ENCODE peak calls at places on chromosomes 1 and 21, in seven cellular contexts. N is heart right ventricle, C is lower leg skin, V is epithelial cell of proximal tubule, Z is psoas muscle, P is PC-9, S is thyroid gland. T is an unnamed sample.
A peak's percentile ranks its signal among the peaks of the same experiment; 100 is the strongest.

GRCh38 chr1:6888268-6888667 is 103.0 kb downstream of the CAMTA1 start:
- DNase-seq in S (no peak), C (no peak), N (no peak), Z (no peak), P (no peak), V (no peak), T (no peak)

GRCh38 chr1:154320882-154321608 is at the start of gene AQP10:
- DNase-seq in C (no peak), N (no peak), Z (no peak), S (no peak), V (no peak), P (no peak), T (no peak)

GRCh38 chr1:10675813-10676212 is 120.6 kb downstream of the CASZ1 start:
- DNase-seq in S (no peak), P (no peak), V (no peak), Z (no peak), C (no peak), N (no peak), T (no peak)

GRCh38 chr1:95068956-95069710 is 3.6 kb downstream of the ALG14 start:
- DNase-seq in C (no peak), P (no peak), V (peak; percentile 51), S (no peak), N (no peak), Z (no peak), T (no peak)

GRCh38 chr1:83999316-83999819 is 436 bp upstream of the TTLL7 start:
- DNase-seq in C (peak; percentile 89), Z (peak; percentile 77), S (peak; percentile 66), N (no peak), P (peak; percentile 70), V (no peak), T (no peak)

GRCh38 chr1:85144351-85144750 is 56.5 kb downstream of the SYDE2 start:
- DNase-seq in N (no peak), S (no peak), V (no peak), P (no peak), Z (no peak), C (no peak), T (no peak)

GRCh38 chr1:220818421-220819173 is 31.9 kb downstream of the MTARC1 start:
- DNase-seq in V (no peak), Z (peak; percentile 40), P (no peak), S (no peak), N (no peak), C (no peak), T (no peak)

GRCh38 chr1:186143521-186143920 is 231.5 kb downstream of the TPR start:
- DNase-seq in C (no peak), S (no peak), P (no peak), N (no peak), V (no peak), Z (no peak), T (no peak)

GRCh38 chr21:43866659-43867331 is 1.8 kb downstream of the AGPAT3 start:
- DNase-seq in P (no peak), Z (no peak), C (no peak), V (no peak), N (no peak), S (no peak), T (no peak)

GRCh38 chr1:43143441-43143888 is 28.6 kb downstream of the EBNA1BP2 start:
- DNase-seq in S (no peak), C (no peak), Z (no peak), N (no peak), V (no peak), P (no peak), T (no peak)

GRCh38 chr1:19640363-19641316 is 3.5 kb upstream of the NBL1 start:
- DNase-seq in S (peak; percentile 53), Z (no peak), P (no peak), N (no peak), V (no peak), C (peak; percentile 83), T (no peak)

GRCh38 chr1:176051902-176052518 is 155.1 kb downstream of the COP1 start:
- DNase-seq in S (no peak), N (no peak), V (no peak), P (no peak), Z (no peak), C (no peak), T (no peak)

GRCh38 chr1:42334240-42335049 is 590 bp downstream of the FOXJ3 start:
- DNase-seq in P (peak; percentile 73), N (peak; percentile 62), V (no peak), Z (peak; percentile 55), C (peak; percentile 91), S (peak; percentile 38), T (peak; percentile 48)

GRCh38 chr21:37153935-37154350 is 80.9 kb downstream of the TTC3 start:
- DNase-seq in C (no peak), N (peak; percentile 13), S (no peak), P (no peak), V (no peak), Z (peak; percentile 20), T (no peak)

GRCh38 chr1:51088474-51088873 is 13.6 kb upstream of the C1orf185 start:
- DNase-seq in V (no peak), S (no peak), Z (no peak), N (no peak), P (peak; percentile 36), C (no peak), T (no peak)

GRCh38 chr1:160658956-160659255 is 12.1 kb upstream of the SLAMF1 start:
- DNase-seq in P (no peak), C (no peak), Z (no peak), S (no peak), V (no peak), N (no peak), T (no peak)

GRCh38 chr1:61442456-61443013 is 282.4 kb downstream of the TM2D1 start:
- DNase-seq in S (no peak), C (no peak), P (no peak), Z (no peak), V (no peak), N (peak; percentile 61), T (no peak)

GRCh38 chr1:248821101-248821500 is 4.6 kb downstream of the SH3BP5L start:
- DNase-seq in S (no peak), N (no peak), C (peak; percentile 54), P (no peak), V (no peak), Z (no peak), T (no peak)

GRCh38 chr1:41144285-41144684 is 97.8 kb downstream of the SCMH1 start:
- DNase-seq in N (no peak), S (no peak), Z (no peak), P (no peak), V (no peak), C (no peak), T (no peak)

GRCh38 chr1:107795471-107795870 is 169.5 kb downstream of the VAV3 start:
- DNase-seq in P (peak; percentile 16), V (no peak), N (no peak), C (no peak), S (no peak), Z (no peak), T (no peak)

GRCh38 chr1:221945669-221946068 is 203.8 kb upstream of the DUSP10 start:
- DNase-seq in V (no peak), P (no peak), N (no peak), C (no peak), S (no peak), Z (no peak), T (no peak)
- TF ChIP-seq CTCF in V (no peak), P (no peak), N (no peak), C (no peak), S (no peak), Z (no peak), T (no peak)

GRCh38 chr1:197776348-197777082 is 1.2 kb upstream of the DENND1B start:
- DNase-seq in V (peak; percentile 79), S (no peak), P (peak; percentile 93), Z (no peak), N (no peak), C (no peak), T (no peak)
- TF ChIP-seq CTCF in V (no peak), S (no peak), P (no peak), Z (no peak), N (no peak), C (no peak), T (no peak)

DNA sequence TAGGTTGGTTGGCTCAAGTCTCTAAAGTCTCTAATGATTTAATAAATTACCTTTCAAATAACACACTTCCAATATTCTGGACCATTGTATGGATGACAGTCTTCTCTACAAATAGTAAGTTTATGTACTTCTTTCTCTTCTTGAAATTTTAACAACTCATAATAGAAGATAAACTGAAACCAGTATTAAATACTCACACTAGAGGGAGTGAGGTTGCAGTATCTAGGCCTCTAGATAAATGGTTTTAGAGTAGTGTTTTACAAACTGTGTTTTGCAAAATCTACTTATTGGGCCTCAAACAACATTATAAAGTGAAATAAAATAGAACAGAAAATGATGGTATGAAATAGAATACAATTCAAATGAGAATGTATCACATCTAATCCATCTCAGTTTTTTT is 479.9 kb upstream of the BRINP3 start:
- DNase-seq in V (no peak), S (no peak), P (no peak), N (no peak), C (no peak), Z (no peak), T (no peak)
- TF ChIP-seq CTCF in V (no peak), S (no peak), P (no peak), N (no peak), C (no peak), Z (no peak), T (no peak)

GRCh38 chr1:101050869-101051268 is 25.3 kb upstream of the DPH5 start:
- DNase-seq in V (no peak), C (no peak), N (no peak), P (no peak), S (no peak), Z (no peak), T (no peak)
- TF ChIP-seq CTCF in V (no peak), C (no peak), N (no peak), P (no peak), S (no peak), Z (no peak), T (no peak)

T was measured in neural crest cell.